ENCODE peak calls at places on chromosomes 13 and 19, in nine cellular contexts. L, B, Z, I, R, D, M, V and T are unnamed samples.

GRCh38 chr13:94632227-94632980 is 30.7 kb downstream of the GPR180 start:
- DNase-seq in L (no peak), B (no peak), Z (no peak), I (no peak), R (no peak), D (no peak), M (no peak), V (no peak), T (no peak)

GRCh38 chr19:19338082-19338481 is 17.5 kb downstream of the MAU2 start:
- DNase-seq in L (no peak), B (peak), Z (no peak), I (peak), R (no peak), D (no peak), M (no peak), V (no peak), T (no peak)

GRCh38 chr19:3665681-3666544 is 34.4 kb downstream of the PIP5K1C start:
- DNase-seq in L (peak), B (no peak), Z (peak), I (peak), R (peak), D (peak), M (no peak), V (peak), T (no peak)

GRCh38 chr19:1980068-1980467 is 35.4 kb downstream of the BTBD2 start:
- DNase-seq in L (no peak), B (no peak), Z (no peak), I (no peak), R (no peak), D (no peak), M (no peak), V (no peak), T (no peak)

GRCh38 chr13:42836930-42837329 is 55.5 kb downstream of the FAM216B start:
- DNase-seq in L (no peak), B (no peak), Z (peak), I (peak), R (no peak), D (no peak), M (no peak), V (peak), T (no peak)

GRCh38 chr19:46049597-46049996 is 8.8 kb upstream of the IGFL4 start:
- DNase-seq in L (no peak), B (no peak), Z (no peak), I (no peak), R (no peak), D (no peak), M (no peak), V (peak), T (no peak)

GRCh38 chr19:4388171-4389063 is 11.9 kb downstream of the SH3GL1 start:
- DNase-seq in L (no peak), B (no peak), Z (no peak), I (no peak), R (no peak), D (no peak), M (no peak), V (no peak), T (no peak)

GRCh38 chr13:24341439-24341838 is 32.1 kb downstream of the C1QTNF9 start:
- DNase-seq in L (no peak), B (no peak), Z (peak), I (peak), R (no peak), D (no peak), M (no peak), V (no peak), T (no peak)

GRCh38 chr13:114219406-114219805 is 15.3 kb upstream of the CDC16 start:
- DNase-seq in L (no peak), B (no peak), Z (no peak), I (peak), R (no peak), D (no peak), M (no peak), V (peak), T (no peak)

GRCh38 chr13:37192986-37193385 is 87.5 kb upstream of the CSNK1A1L start:
- DNase-seq in L (no peak), B (no peak), Z (peak), I (peak), R (no peak), D (no peak), M (no peak), V (no peak), T (no peak)

GRCh38 chr13:66425741-66426140 is 804.4 kb downstream of the PCDH9 start:
- DNase-seq in L (no peak), B (no peak), Z (no peak), I (no peak), R (no peak), D (no peak), M (no peak), V (no peak), T (no peak)
- TF ChIP-seq CTCF in L (no peak), B (no peak), Z (no peak), I (no peak), R (no peak), D (no peak), M (no peak), V (no peak), T (no peak)

DNA sequence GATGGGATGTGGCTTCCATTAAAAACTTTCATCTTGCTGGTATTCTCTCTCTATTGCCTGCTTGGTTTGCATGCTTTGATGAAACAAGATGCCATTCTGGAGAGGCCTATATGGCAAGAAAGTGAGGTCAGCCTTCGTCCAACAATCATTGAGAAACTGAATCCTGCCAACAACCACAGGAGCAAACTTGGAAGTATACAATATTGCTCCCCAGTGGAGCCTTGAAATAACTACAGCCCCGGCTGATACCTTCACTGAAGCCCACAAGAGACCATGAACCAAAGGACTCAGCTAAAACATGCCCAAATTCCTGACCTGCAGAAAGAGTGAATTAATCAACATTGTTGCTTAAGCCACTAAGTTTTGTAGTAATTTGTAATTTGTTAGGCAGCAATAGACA is 82.5 kb upstream of the FGF14 start:
- DNase-seq in L (no peak), B (no peak), Z (peak), I (peak), R (no peak), D (no peak), M (no peak), V (no peak), T (no peak)
- TF ChIP-seq CTCF in L (no peak), B (peak), Z (peak), I (no peak), R (no peak), D (no peak), M (no peak), V (peak), T (peak)

DNA sequence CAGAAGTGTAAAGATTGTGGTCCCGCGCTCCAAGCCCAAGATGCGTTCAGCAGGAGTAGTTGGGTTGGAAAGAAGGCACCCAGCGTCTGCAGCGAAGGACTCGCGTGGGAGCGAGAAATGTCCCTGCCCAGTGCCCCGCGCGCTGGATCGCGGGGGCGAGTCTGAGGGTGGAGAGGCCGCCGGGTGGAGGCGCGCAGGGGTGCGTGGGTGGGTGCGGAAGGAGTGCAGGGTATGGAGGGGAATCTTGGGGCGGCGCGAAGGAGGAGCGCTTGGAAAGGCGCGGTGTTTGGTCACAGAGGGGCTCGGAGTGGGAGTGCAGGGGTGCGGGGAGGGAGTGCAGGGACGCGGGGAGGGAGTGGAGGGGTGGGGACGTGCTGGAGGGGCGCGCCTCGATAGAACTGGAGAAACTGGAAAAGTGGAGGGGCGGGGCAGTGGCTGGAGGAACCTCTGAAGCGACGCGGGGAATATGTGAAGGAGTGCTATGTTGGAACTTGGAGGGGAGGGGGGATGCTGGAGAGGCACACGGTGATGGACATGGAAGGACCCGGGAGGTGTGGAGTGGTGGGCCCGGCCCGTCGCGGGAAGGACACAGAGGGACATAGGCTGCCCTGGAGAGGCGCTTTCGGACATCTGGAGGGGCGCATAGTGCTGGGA is 21.1 kb upstream of the SGCG start:
- DNase-seq in L (no peak), B (no peak), Z (peak), I (no peak), R (no peak), D (no peak), M (no peak), V (peak), T (no peak)
- TF ChIP-seq CTCF in L (no peak), B (no peak), Z (no peak), I (no peak), R (no peak), D (no peak), M (no peak), V (no peak), T (peak)

GRCh38 chr19:10568826-10569651 is at the start of gene CDKN2D:
- DNase-seq in L (peak), B (peak), Z (peak), I (peak), R (peak), D (peak), M (peak), V (peak), T (peak)
- TF ChIP-seq CTCF in L (peak), B (no peak), Z (no peak), I (no peak), R (peak), D (no peak), M (no peak), V (peak), T (peak)

DNA sequence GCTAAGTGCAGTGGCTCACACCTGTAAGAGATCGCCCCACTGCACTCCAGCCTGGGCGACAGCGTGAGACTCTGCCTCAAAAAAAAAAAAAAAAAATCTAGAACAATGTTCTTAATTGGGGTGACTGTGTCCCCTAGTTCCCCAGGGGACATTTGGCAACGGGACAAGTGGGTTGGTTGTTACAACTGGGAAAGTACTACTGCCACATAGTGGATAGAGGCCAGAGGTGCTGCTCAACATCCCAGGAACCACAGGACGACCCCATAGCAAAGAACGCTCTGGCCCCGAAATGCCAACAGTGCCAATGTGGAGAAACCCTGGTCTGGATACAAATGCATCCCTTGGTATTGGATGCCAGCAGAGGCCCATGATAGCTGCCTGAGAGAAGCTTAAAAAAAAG is 11.8 kb downstream of the NLRP12 start:
- DNase-seq in L (no peak), B (no peak), Z (no peak), I (no peak), R (no peak), D (no peak), M (no peak), V (peak), T (no peak)
- TF ChIP-seq CTCF in L (no peak), B (peak), Z (no peak), I (no peak), R (no peak), D (no peak), M (peak), V (peak), T (peak)

GRCh38 chr19:30678168-30678567 is 306.0 kb downstream of the ZNF536 start:
- DNase-seq in L (no peak), B (no peak), Z (no peak), I (no peak), R (no peak), D (no peak), M (no peak), V (no peak), T (no peak)
- TF ChIP-seq CTCF in L (no peak), B (no peak), Z (no peak), I (no peak), R (no peak), D (no peak), M (no peak), V (no peak), T (no peak)